ENCODE peak calls at places on chromosomes 2 and 18, in nine cellular contexts. One of them, this sample, is unnamed.

GRCh38 chr2:175880-176800 is 87.7 kb downstream of the SH3YL1 start:
- DNase-seq in GM10248: no peak
- DNase-seq in left colon: no peak
- DNase-seq in naive thymus-derived CD8-positive, alpha-beta T cell: peak
- DNase-seq in NCI-H1092: no peak
- DNase-seq in mammary epithelial cell: peak
- DNase-seq in IMR-90: peak
- DNase-seq in NCI-H1105: no peak
- DNase-seq in SK-N-SH: no peak
- DNase-seq in this sample: no peak

GRCh38 chr18:10898417-10898974 is 250.9 kb downstream of the PIEZO2 start:
- DNase-seq in GM10248: no peak
- DNase-seq in left colon: no peak
- DNase-seq in naive thymus-derived CD8-positive, alpha-beta T cell: no peak
- DNase-seq in NCI-H1092: no peak
- DNase-seq in mammary epithelial cell: no peak
- DNase-seq in IMR-90: no peak
- DNase-seq in NCI-H1105: no peak
- DNase-seq in SK-N-SH: no peak
- DNase-seq in this sample: no peak

GRCh38 chr2:155733091-155733870 is 599.2 kb downstream of the NR4A2 start:
- DNase-seq in GM10248: no peak
- DNase-seq in left colon: no peak
- DNase-seq in naive thymus-derived CD8-positive, alpha-beta T cell: no peak
- DNase-seq in NCI-H1092: no peak
- DNase-seq in mammary epithelial cell: no peak
- DNase-seq in IMR-90: no peak
- DNase-seq in NCI-H1105: no peak
- DNase-seq in SK-N-SH: no peak
- DNase-seq in this sample: peak

GRCh38 chr18:75287700-75288099 is 77.1 kb downstream of the TSHZ1 start:
- DNase-seq in GM10248: no peak
- DNase-seq in left colon: no peak
- DNase-seq in naive thymus-derived CD8-positive, alpha-beta T cell: no peak
- DNase-seq in NCI-H1092: no peak
- DNase-seq in mammary epithelial cell: no peak
- DNase-seq in IMR-90: no peak
- DNase-seq in NCI-H1105: no peak
- DNase-seq in SK-N-SH: no peak
- DNase-seq in this sample: no peak

GRCh38 chr18:49784427-49785185 is 28.7 kb downstream of the ACAA2 start:
- DNase-seq in GM10248: no peak
- DNase-seq in left colon: no peak
- DNase-seq in naive thymus-derived CD8-positive, alpha-beta T cell: no peak
- DNase-seq in NCI-H1092: no peak
- DNase-seq in mammary epithelial cell: no peak
- DNase-seq in IMR-90: peak
- DNase-seq in NCI-H1105: no peak
- DNase-seq in SK-N-SH: no peak
- DNase-seq in this sample: no peak

GRCh38 chr2:46705663-46706062 is 209.9 kb downstream of the MCFD2 start:
- DNase-seq in GM10248: no peak
- DNase-seq in left colon: no peak
- DNase-seq in naive thymus-derived CD8-positive, alpha-beta T cell: no peak
- DNase-seq in NCI-H1092: no peak
- DNase-seq in mammary epithelial cell: no peak
- DNase-seq in IMR-90: no peak
- DNase-seq in NCI-H1105: no peak
- DNase-seq in SK-N-SH: no peak
- DNase-seq in this sample: no peak

GRCh38 chr18:74645717-74646116 is 48.0 kb downstream of the ZNF407 start:
- DNase-seq in GM10248: no peak
- DNase-seq in left colon: no peak
- DNase-seq in naive thymus-derived CD8-positive, alpha-beta T cell: no peak
- DNase-seq in NCI-H1092: no peak
- DNase-seq in mammary epithelial cell: peak
- DNase-seq in IMR-90: peak
- DNase-seq in NCI-H1105: no peak
- DNase-seq in SK-N-SH: no peak
- DNase-seq in this sample: no peak

GRCh38 chr18:37962316-37962966 is 396.8 kb upstream of the CELF4 start:
- DNase-seq in GM10248: no peak
- DNase-seq in left colon: no peak
- DNase-seq in naive thymus-derived CD8-positive, alpha-beta T cell: no peak
- DNase-seq in NCI-H1092: no peak
- DNase-seq in mammary epithelial cell: no peak
- DNase-seq in IMR-90: no peak
- DNase-seq in NCI-H1105: no peak
- DNase-seq in SK-N-SH: no peak
- DNase-seq in this sample: no peak

GRCh38 chr18:76451475-76452331 is 43.3 kb downstream of the ZNF516 start:
- DNase-seq in GM10248: no peak
- DNase-seq in left colon: peak
- DNase-seq in naive thymus-derived CD8-positive, alpha-beta T cell: peak
- DNase-seq in NCI-H1092: peak
- DNase-seq in mammary epithelial cell: no peak
- DNase-seq in IMR-90: no peak
- DNase-seq in NCI-H1105: no peak
- DNase-seq in SK-N-SH: no peak
- DNase-seq in this sample: no peak